ENCODE peak calls at places on chromosomes 4 and X, in seven cellular contexts. One of them, this sample, is unnamed.

GRCh38 chr4:96649536-96649935 is 809.6 kb downstream of the PDHA2 start:
- DNase-seq in NCI-H2081: no peak
- DNase-seq in pancreas: no peak
- DNase-seq in renal cortical epithelial cell: peak
- DNase-seq in mesothelial cell of epicardium: no peak
- DNase-seq in NCI-H1105: no peak
- DNase-seq in left kidney: no peak
- DNase-seq in this sample: no peak

GRCh38 chr4:80948161-80948560 is 82.3 kb upstream of the BMP3 start:
- DNase-seq in NCI-H2081: no peak
- DNase-seq in pancreas: no peak
- DNase-seq in renal cortical epithelial cell: peak
- DNase-seq in mesothelial cell of epicardium: no peak
- DNase-seq in NCI-H1105: no peak
- DNase-seq in left kidney: peak
- DNase-seq in this sample: no peak

GRCh38 chrX:18873189-18873791 is 110.6 kb downstream of the PHKA2 start:
- DNase-seq in NCI-H2081: no peak
- DNase-seq in pancreas: no peak
- DNase-seq in renal cortical epithelial cell: peak
- DNase-seq in mesothelial cell of epicardium: no peak
- DNase-seq in NCI-H1105: no peak
- DNase-seq in left kidney: peak
- DNase-seq in this sample: peak

GRCh38 chr4:140326395-140326993 is 47.0 kb upstream of the SCOC start:
- DNase-seq in NCI-H2081: peak
- DNase-seq in pancreas: no peak
- DNase-seq in renal cortical epithelial cell: peak
- DNase-seq in mesothelial cell of epicardium: no peak
- DNase-seq in NCI-H1105: peak
- DNase-seq in left kidney: peak
- DNase-seq in this sample: no peak

GRCh38 chr4:44965446-44966095 is 239.2 kb upstream of the GNPDA2 start:
- DNase-seq in NCI-H2081: no peak
- DNase-seq in pancreas: no peak
- DNase-seq in renal cortical epithelial cell: peak
- DNase-seq in mesothelial cell of epicardium: no peak
- DNase-seq in NCI-H1105: no peak
- DNase-seq in left kidney: no peak
- DNase-seq in this sample: no peak

GRCh38 chrX:41822917-41823316 is 98.9 kb downstream of the GPR82 start:
- DNase-seq in NCI-H2081: no peak
- DNase-seq in pancreas: no peak
- DNase-seq in renal cortical epithelial cell: no peak
- DNase-seq in mesothelial cell of epicardium: no peak
- DNase-seq in NCI-H1105: no peak
- DNase-seq in left kidney: no peak
- DNase-seq in this sample: no peak

GRCh38 chr4:110837896-110838450 is 215.1 kb upstream of the PITX2 start:
- DNase-seq in NCI-H2081: no peak
- DNase-seq in pancreas: no peak
- DNase-seq in renal cortical epithelial cell: no peak
- DNase-seq in mesothelial cell of epicardium: no peak
- DNase-seq in NCI-H1105: no peak
- DNase-seq in left kidney: peak
- DNase-seq in this sample: no peak

GRCh38 chr4:148704291-148704690 is 262.1 kb upstream of the NR3C2 start:
- DNase-seq in NCI-H2081: no peak
- DNase-seq in pancreas: no peak
- DNase-seq in renal cortical epithelial cell: no peak
- DNase-seq in mesothelial cell of epicardium: no peak
- DNase-seq in NCI-H1105: no peak
- DNase-seq in left kidney: no peak
- DNase-seq in this sample: no peak

GRCh38 chr4:108034560-108034959 is 44.9 kb downstream of the HADH start:
- DNase-seq in NCI-H2081: no peak
- DNase-seq in pancreas: no peak
- DNase-seq in renal cortical epithelial cell: no peak
- DNase-seq in mesothelial cell of epicardium: no peak
- DNase-seq in NCI-H1105: no peak
- DNase-seq in left kidney: no peak
- DNase-seq in this sample: no peak

GRCh38 chr4:121053601-121054143 is 18.7 kb downstream of the NDNF start:
- DNase-seq in NCI-H2081: no peak
- DNase-seq in pancreas: no peak
- DNase-seq in renal cortical epithelial cell: peak
- DNase-seq in mesothelial cell of epicardium: no peak
- DNase-seq in NCI-H1105: no peak
- DNase-seq in left kidney: no peak
- DNase-seq in this sample: no peak

GRCh38 chr4:99885063-99885664 is 9.1 kb downstream of the LAMTOR3 start:
- DNase-seq in NCI-H2081: peak
- DNase-seq in pancreas: no peak
- DNase-seq in renal cortical epithelial cell: peak
- DNase-seq in mesothelial cell of epicardium: no peak
- DNase-seq in NCI-H1105: no peak
- DNase-seq in left kidney: peak
- DNase-seq in this sample: no peak

GRCh38 chr4:147581601-147582350 is 35.4 kb upstream of the TMEM184C start:
- DNase-seq in NCI-H2081: no peak
- DNase-seq in pancreas: no peak
- DNase-seq in renal cortical epithelial cell: peak
- DNase-seq in mesothelial cell of epicardium: no peak
- DNase-seq in NCI-H1105: no peak
- DNase-seq in left kidney: no peak
- DNase-seq in this sample: no peak

GRCh38 chrX:34879361-34879760 is 63.2 kb upstream of the FAM47B start:
- DNase-seq in NCI-H2081: no peak
- DNase-seq in pancreas: no peak
- DNase-seq in renal cortical epithelial cell: no peak
- DNase-seq in mesothelial cell of epicardium: no peak
- DNase-seq in NCI-H1105: no peak
- DNase-seq in left kidney: no peak
- DNase-seq in this sample: no peak

GRCh38 chrX:73943900-73944581 is 359.9 kb upstream of the ZCCHC13 start:
- DNase-seq in NCI-H2081: peak
- DNase-seq in pancreas: peak
- DNase-seq in renal cortical epithelial cell: peak
- DNase-seq in mesothelial cell of epicardium: peak
- DNase-seq in NCI-H1105: peak
- DNase-seq in left kidney: peak
- DNase-seq in this sample: peak

GRCh38 chr4:38857354-38858096 is 908 bp upstream of the TLR6 start:
- DNase-seq in NCI-H2081: no peak
- DNase-seq in pancreas: no peak
- DNase-seq in renal cortical epithelial cell: peak
- DNase-seq in mesothelial cell of epicardium: no peak
- DNase-seq in NCI-H1105: no peak
- DNase-seq in left kidney: no peak
- DNase-seq in this sample: no peak

GRCh38 chrX:77658886-77659285 is 127.1 kb downstream of the ATRX start:
- DNase-seq in NCI-H2081: no peak
- DNase-seq in pancreas: no peak
- DNase-seq in renal cortical epithelial cell: no peak
- DNase-seq in mesothelial cell of epicardium: no peak
- DNase-seq in NCI-H1105: no peak
- DNase-seq in left kidney: no peak
- DNase-seq in this sample: no peak

GRCh38 chrX:48021026-48021900 is 14.5 kb downstream of the SPACA5 start:
- DNase-seq in NCI-H2081: peak
- DNase-seq in pancreas: peak
- DNase-seq in renal cortical epithelial cell: peak
- DNase-seq in mesothelial cell of epicardium: no peak
- DNase-seq in NCI-H1105: peak
- DNase-seq in left kidney: peak
- DNase-seq in this sample: peak

GRCh38 chrX:71198066-71198465 is 25.0 kb upstream of the GJB1 start:
- DNase-seq in NCI-H2081: no peak
- DNase-seq in pancreas: no peak
- DNase-seq in renal cortical epithelial cell: no peak
- DNase-seq in mesothelial cell of epicardium: no peak
- DNase-seq in NCI-H1105: no peak
- DNase-seq in left kidney: no peak
- DNase-seq in this sample: peak

GRCh38 chr4:74967324-74967723 is 34.4 kb downstream of the PARM1 start:
- DNase-seq in NCI-H2081: no peak
- DNase-seq in pancreas: no peak
- DNase-seq in renal cortical epithelial cell: no peak
- DNase-seq in mesothelial cell of epicardium: no peak
- DNase-seq in NCI-H1105: no peak
- DNase-seq in left kidney: no peak
- DNase-seq in this sample: no peak

GRCh38 chr4:6126971-6127745 is 73.2 kb downstream of the JAKMIP1 start:
- DNase-seq in NCI-H2081: no peak
- DNase-seq in pancreas: no peak
- DNase-seq in renal cortical epithelial cell: no peak
- DNase-seq in mesothelial cell of epicardium: no peak
- DNase-seq in NCI-H1105: no peak
- DNase-seq in left kidney: no peak
- DNase-seq in this sample: no peak

GRCh38 chrX:10800776-10801175 is 180.4 kb upstream of the MID1 start:
- DNase-seq in NCI-H2081: no peak
- DNase-seq in pancreas: no peak
- DNase-seq in renal cortical epithelial cell: no peak
- DNase-seq in mesothelial cell of epicardium: no peak
- DNase-seq in NCI-H1105: no peak
- DNase-seq in left kidney: no peak
- DNase-seq in this sample: no peak

GRCh38 chr4:74174941-74175340 is 17.0 kb downstream of the MTHFD2L start:
- DNase-seq in NCI-H2081: no peak
- DNase-seq in pancreas: no peak
- DNase-seq in renal cortical epithelial cell: no peak
- DNase-seq in mesothelial cell of epicardium: no peak
- DNase-seq in NCI-H1105: no peak
- DNase-seq in left kidney: no peak
- DNase-seq in this sample: no peak

GRCh38 chrX:28126886-28127285 is 145.6 kb upstream of the DCAF8L1 start:
- DNase-seq in NCI-H2081: no peak
- DNase-seq in pancreas: no peak
- DNase-seq in renal cortical epithelial cell: no peak
- DNase-seq in mesothelial cell of epicardium: no peak
- DNase-seq in NCI-H1105: no peak
- DNase-seq in left kidney: no peak
- DNase-seq in this sample: no peak

GRCh38 chrX:48833531-48834138 is 1.8 kb downstream of the PCSK1N start:
- DNase-seq in NCI-H2081: no peak
- DNase-seq in pancreas: no peak
- DNase-seq in renal cortical epithelial cell: no peak
- DNase-seq in mesothelial cell of epicardium: no peak
- DNase-seq in NCI-H1105: no peak
- DNase-seq in left kidney: peak
- DNase-seq in this sample: no peak

GRCh38 chr4:107069049-107069448 is 32.9 kb upstream of the DKK2 start:
- DNase-seq in NCI-H2081: no peak
- DNase-seq in pancreas: no peak
- DNase-seq in renal cortical epithelial cell: no peak
- DNase-seq in mesothelial cell of epicardium: no peak
- DNase-seq in NCI-H1105: no peak
- DNase-seq in left kidney: no peak
- DNase-seq in this sample: no peak

GRCh38 chrX:10156199-10157031 is at the start of gene CLCN4:
- DNase-seq in NCI-H2081: peak
- DNase-seq in pancreas: peak
- DNase-seq in renal cortical epithelial cell: peak
- DNase-seq in mesothelial cell of epicardium: no peak
- DNase-seq in NCI-H1105: no peak
- DNase-seq in left kidney: peak
- DNase-seq in this sample: no peak

GRCh38 chr4:38867478-38868054 is at the start of gene FAM114A1:
- DNase-seq in NCI-H2081: peak
- DNase-seq in pancreas: peak
- DNase-seq in renal cortical epithelial cell: peak
- DNase-seq in mesothelial cell of epicardium: peak
- DNase-seq in NCI-H1105: peak
- DNase-seq in left kidney: peak
- DNase-seq in this sample: no peak

GRCh38 chrX:16516473-16516872 is 133.5 kb upstream of the S100G start:
- DNase-seq in NCI-H2081: no peak
- DNase-seq in pancreas: no peak
- DNase-seq in renal cortical epithelial cell: peak
- DNase-seq in mesothelial cell of epicardium: no peak
- DNase-seq in NCI-H1105: no peak
- DNase-seq in left kidney: no peak
- DNase-seq in this sample: no peak

GRCh38 chrX:118839334-118839958 is 15.8 kb downstream of the ZCCHC12 start:
- DNase-seq in NCI-H2081: peak
- DNase-seq in pancreas: peak
- DNase-seq in renal cortical epithelial cell: peak
- DNase-seq in mesothelial cell of epicardium: peak
- DNase-seq in NCI-H1105: peak
- DNase-seq in left kidney: peak
- DNase-seq in this sample: peak

GRCh38 chr4:111693754-111694153 is 451.5 kb upstream of the FAM241A start:
- DNase-seq in NCI-H2081: no peak
- DNase-seq in pancreas: no peak
- DNase-seq in renal cortical epithelial cell: no peak
- DNase-seq in mesothelial cell of epicardium: no peak
- DNase-seq in NCI-H1105: no peak
- DNase-seq in left kidney: peak
- DNase-seq in this sample: no peak

GRCh38 chr4:140343303-140343702 is 30.1 kb upstream of the SCOC start:
- DNase-seq in NCI-H2081: no peak
- DNase-seq in pancreas: peak
- DNase-seq in renal cortical epithelial cell: peak
- DNase-seq in mesothelial cell of epicardium: no peak
- DNase-seq in NCI-H1105: no peak
- DNase-seq in left kidney: peak
- DNase-seq in this sample: no peak

GRCh38 chr4:33959519-33959918 is 2284.8 kb downstream of the ARAP2 start:
- DNase-seq in NCI-H2081: no peak
- DNase-seq in pancreas: no peak
- DNase-seq in renal cortical epithelial cell: no peak
- DNase-seq in mesothelial cell of epicardium: no peak
- DNase-seq in NCI-H1105: peak
- DNase-seq in left kidney: no peak
- DNase-seq in this sample: no peak

GRCh38 chr4:140239311-140239710 is 85.3 kb upstream of the MAML3 start:
- DNase-seq in NCI-H2081: peak
- DNase-seq in pancreas: no peak
- DNase-seq in renal cortical epithelial cell: no peak
- DNase-seq in mesothelial cell of epicardium: no peak
- DNase-seq in NCI-H1105: peak
- DNase-seq in left kidney: peak
- DNase-seq in this sample: no peak

GRCh38 chr4:10054571-10055041 is 33.3 kb upstream of the SLC2A9 start:
- DNase-seq in NCI-H2081: no peak
- DNase-seq in pancreas: no peak
- DNase-seq in renal cortical epithelial cell: peak
- DNase-seq in mesothelial cell of epicardium: no peak
- DNase-seq in NCI-H1105: no peak
- DNase-seq in left kidney: no peak
- DNase-seq in this sample: no peak